ENCODE peak calls at places on chromosomes 1 and 21, in five cellular contexts. B, W, J, X and R are unnamed samples.

GRCh38 chr21:38486221-38486620 is 12.1 kb downstream of the ERG start:
- DNase-seq in B (no peak), W (no peak), J (no peak), X (no peak), R (no peak)

GRCh38 chr1:14517813-14518180 is 80.7 kb upstream of the KAZN start:
- DNase-seq in B (no peak), W (no peak), J (no peak), X (no peak), R (no peak)

GRCh38 chr1:245363821-245364220 is 209.0 kb downstream of the KIF26B start:
- DNase-seq in B (no peak), W (no peak), J (no peak), X (no peak), R (no peak)

GRCh38 chr1:7407980-7408770 is 362.9 kb upstream of the VAMP3 start:
- DNase-seq in B (no peak), W (peak), J (no peak), X (no peak), R (no peak)

GRCh38 chr21:40200962-40201361 is 333.7 kb downstream of the PCP4 start:
- DNase-seq in B (no peak), W (no peak), J (no peak), X (no peak), R (no peak)

GRCh38 chr1:165235777-165236285 is 120.7 kb downstream of the LMX1A start:
- DNase-seq in B (no peak), W (peak), J (no peak), X (no peak), R (no peak)

GRCh38 chr1:212283741-212284140 is 1.5 kb upstream of the PPP2R5A start:
- DNase-seq in B (no peak), W (no peak), J (no peak), X (peak), R (no peak)

GRCh38 chr1:78447096-78447495 is 43.7 kb upstream of the PTGFR start:
- DNase-seq in B (no peak), W (no peak), J (no peak), X (no peak), R (no peak)

GRCh38 chr1:147665521-147665920 is 4.8 kb downstream of the ACP6 start:
- DNase-seq in B (no peak), W (no peak), J (no peak), X (peak), R (no peak)

GRCh38 chr1:204213668-204214662 is at the start of gene GOLT1A:
- DNase-seq in B (peak), W (peak), J (peak), X (peak), R (peak)

GRCh38 chr1:244968431-244968830 is 104.1 kb upstream of the HNRNPU start:
- DNase-seq in B (no peak), W (no peak), J (no peak), X (no peak), R (no peak)

GRCh38 chr21:39263372-39263771 is 50.1 kb downstream of the BRWD1 start:
- DNase-seq in B (no peak), W (no peak), J (no peak), X (no peak), R (no peak)

GRCh38 chr21:33301632-33302002 is 23.2 kb upstream of the IFNAR1 start:
- DNase-seq in B (no peak), W (no peak), J (no peak), X (no peak), R (no peak)

GRCh38 chr1:63327417-63328139 is 5.2 kb downstream of the FOXD3 start:
- DNase-seq in B (peak), W (peak), J (peak), X (peak), R (peak)

GRCh38 chr1:171055966-171056643 is 34.6 kb upstream of the FMO3 start:
- DNase-seq in B (no peak), W (no peak), J (no peak), X (no peak), R (no peak)

GRCh38 chr1:240927815-240928214 is 315.9 kb upstream of the GREM2 start:
- DNase-seq in B (no peak), W (no peak), J (no peak), X (peak), R (no peak)

GRCh38 chr1:16969651-16970050 is 10.8 kb downstream of the MFAP2 start:
- DNase-seq in B (no peak), W (no peak), J (no peak), X (no peak), R (no peak)

GRCh38 chr1:101037316-101037715 is 11.7 kb upstream of the DPH5 start:
- DNase-seq in B (peak), W (no peak), J (no peak), X (no peak), R (no peak)

GRCh38 chr1:192788184-192788583 is 20.7 kb upstream of the RGS2 start:
- DNase-seq in B (no peak), W (no peak), J (no peak), X (no peak), R (peak)

GRCh38 chr1:41381691-41382530 is 20.7 kb downstream of the FOXO6 start:
- DNase-seq in B (no peak), W (no peak), J (no peak), X (peak), R (no peak)

GRCh38 chr1:102640872-102641271 is 467.4 kb downstream of the COL11A1 start:
- DNase-seq in B (no peak), W (no peak), J (no peak), X (no peak), R (no peak)

GRCh38 chr1:193451606-193452005 is 265.2 kb upstream of the B3GALT2 start:
- DNase-seq in B (no peak), W (no peak), J (no peak), X (no peak), R (no peak)

GRCh38 chr1:22262583-22262982 is 119.7 kb upstream of the WNT4 start:
- DNase-seq in B (no peak), W (no peak), J (no peak), X (no peak), R (no peak)

GRCh38 chr1:93143136-93143535 is 37.1 kb downstream of the TMED5 start:
- DNase-seq in B (no peak), W (no peak), J (no peak), X (no peak), R (no peak)

GRCh38 chr1:209064850-209065249 is 518.7 kb upstream of the CAMK1G start:
- DNase-seq in B (no peak), W (no peak), J (no peak), X (no peak), R (no peak)

GRCh38 chr21:35414511-35415139 is 365.5 kb upstream of the RUNX1 start:
- DNase-seq in B (no peak), W (no peak), J (no peak), X (no peak), R (no peak)

GRCh38 chr21:42839271-42840231 is 39.8 kb downstream of the WDR4 start:
- DNase-seq in B (no peak), W (no peak), J (no peak), X (no peak), R (no peak)

GRCh38 chr1:69671363-69672010 is 103.8 kb downstream of the LRRC7 start:
- DNase-seq in B (no peak), W (no peak), J (no peak), X (no peak), R (no peak)

GRCh38 chr1:99590578-99591209 is 55.2 kb upstream of the PALMD start:
- DNase-seq in B (peak), W (no peak), J (peak), X (no peak), R (peak)

GRCh38 chr1:23791434-23792047 is 596 bp downstream of the LYPLA2 start:
- DNase-seq in B (no peak), W (no peak), J (no peak), X (peak), R (no peak)

GRCh38 chr1:186511761-186512637 is 51.1 kb upstream of the PDC start:
- DNase-seq in B (no peak), W (no peak), J (no peak), X (peak), R (no peak)